ENCODE peak calls at places on chromosomes 7 and 10, in eight cellular contexts. X is activated CD4-positive, alpha-beta T cell treated with anti-CD3 and anti-CD28 coated beads for 24 hours; A is choroid plexus epithelial cell; G is NCI-H1105; O is stimulated activated CD8-positive, alpha-beta memory T cell treated with anti-CD3 and anti-CD28 coated beads, Interleukin-2, amount 100 ng/mL, for 1 hour; E is COR-L47; R is ELF-1; C is GM20000. D is an unnamed sample.
A peak's percentile ranks its signal among the peaks of the same experiment; 100 is the strongest.

GRCh38 chr7:67413670-67414069 is 417.0 kb downstream of the TYW1 start:
- DNase-seq in O (no peak), G (peak; percentile 84), E (peak; percentile 7), X (no peak), A (no peak), R (no peak), C (no peak), D (no peak)

GRCh38 chr7:74599251-74599650 is 58.3 kb upstream of the GTF2I start:
- DNase-seq in A (no peak), X (no peak), R (no peak), C (peak; percentile 53), G (no peak), E (no peak), O (no peak), D (no peak)

GRCh38 chr7:2279873-2280272 is 34.4 kb downstream of the SNX8 start:
- DNase-seq in O (no peak), X (no peak), C (no peak), R (no peak), A (peak; percentile 30), G (no peak), E (no peak), D (no peak)

GRCh38 chr10:10564081-10564480 is 453.6 kb upstream of the CELF2 start:
- DNase-seq in O (no peak), A (no peak), R (no peak), X (no peak), E (peak; percentile 16), G (no peak), C (no peak), D (no peak)

GRCh38 chr10:93075369-93076221 is 1.9 kb downstream of the CYP26A1 start:
- DNase-seq in A (no peak), O (no peak), G (no peak), E (no peak), X (no peak), R (no peak), C (peak; percentile 38), D (no peak)

GRCh38 chr7:116142850-116143249 is 67.5 kb upstream of the TES start:
- DNase-seq in A (no peak), R (no peak), C (no peak), X (no peak), O (no peak), G (no peak), E (no peak), D (no peak)

GRCh38 chr7:131174391-131174790 is 153.3 kb upstream of the MKLN1 start:
- DNase-seq in E (no peak), X (no peak), O (no peak), A (no peak), C (no peak), G (no peak), R (no peak), D (no peak)

GRCh38 chr10:86815035-86815617 is 58.7 kb downstream of the BMPR1A start:
- DNase-seq in A (peak; percentile 31), C (no peak), O (no peak), X (no peak), E (no peak), G (no peak), R (no peak), D (no peak)

GRCh38 chr7:91446819-91447218 is 182.6 kb downstream of the FZD1 start:
- DNase-seq in O (no peak), E (no peak), C (no peak), A (peak; percentile 14), X (no peak), G (no peak), R (no peak), D (no peak)

GRCh38 chr10:18140149-18140956 is at the start of gene CACNB2:
- DNase-seq in A (peak; percentile 64), R (peak; percentile 18), C (peak; percentile 23), E (no peak), X (no peak), O (no peak), G (peak; percentile 23), D (no peak)

GRCh38 chr10:49761201-49761788 is 828 bp downstream of the OGDHL start:
- DNase-seq in O (no peak), R (no peak), G (no peak), A (no peak), C (peak; percentile 13), E (no peak), X (no peak), D (no peak)

GRCh38 chr7:134337980-134338379 is 21.2 kb upstream of the SLC35B4 start:
- DNase-seq in A (no peak), R (no peak), E (no peak), C (no peak), O (no peak), G (no peak), X (no peak), D (no peak)

GRCh38 chr10:70582793-70583700 is 19.5 kb downstream of the PRF1 start:
- DNase-seq in G (no peak), A (no peak), C (no peak), X (no peak), O (no peak), R (no peak), E (no peak), D (no peak)

GRCh38 chr7:31100445-31100844 is 48.3 kb downstream of the ADCYAP1R1 start:
- DNase-seq in A (peak; percentile 2), E (no peak), C (no peak), R (no peak), X (no peak), O (no peak), G (no peak), D (no peak)

GRCh38 chr10:74055383-74056065 is 57.6 kb downstream of the VCL start:
- DNase-seq in C (no peak), X (no peak), E (no peak), O (no peak), G (no peak), R (no peak), A (no peak), D (no peak)

GRCh38 chr7:129053938-129054437 is 923 bp downstream of the TNPO3 start:
- DNase-seq in G (no peak), C (no peak), R (no peak), E (no peak), X (peak; percentile 0), O (no peak), A (peak; percentile 55), D (no peak)

GRCh38 chr10:87691515-87692070 is 31.9 kb downstream of the PAPSS2 start:
- DNase-seq in O (no peak), E (no peak), X (no peak), G (no peak), A (no peak), C (no peak), R (no peak), D (no peak)

GRCh38 chr7:77354484-77354883 is 61.7 kb downstream of the GSAP start:
- DNase-seq in O (no peak), X (no peak), C (no peak), A (no peak), G (no peak), E (no peak), R (no peak), D (no peak)

GRCh38 chr7:54972733-54973294 is 46.0 kb upstream of the EGFR start:
- DNase-seq in R (no peak), X (no peak), O (no peak), C (no peak), E (no peak), A (no peak), G (no peak), D (no peak)

GRCh38 chr10:7738536-7739407 is 35.7 kb downstream of the ITIH2 start:
- DNase-seq in C (no peak), A (no peak), X (no peak), G (no peak), E (no peak), R (no peak), O (no peak), D (no peak)

GRCh38 chr10:126565456-126565855 is 105.0 kb downstream of the C10orf90 start:
- DNase-seq in E (no peak), X (no peak), C (no peak), R (peak; percentile 61), O (no peak), G (no peak), A (peak; percentile 59), D (no peak)

GRCh38 chr7:12629816-12630614 is 57.4 kb upstream of the ARL4A start:
- DNase-seq in A (no peak), E (no peak), O (no peak), C (no peak), G (no peak), R (no peak), X (no peak), D (no peak)

GRCh38 chr7:95608344-95609173 is 12.2 kb upstream of the PDK4 start:
- DNase-seq in R (peak; percentile 90), E (no peak), A (peak; percentile 100), O (no peak), C (peak; percentile 84), G (peak; percentile 31), X (no peak), D (no peak)

GRCh38 chr10:124064676-124065075 is 28.7 kb downstream of the CHST15 start:
- DNase-seq in A (no peak), R (no peak), O (no peak), E (no peak), C (no peak), G (no peak), X (no peak), D (no peak)

D was measured in activated T-helper 1 cell treated with anti-CD3 and anti-CD28 coated beads, Interleukin-2, amount 50 U/mL, for 16 hours.